ENCODE peak calls at places on chromosome 22, in ten cellular contexts. B is esophagus muscularis mucosa; Z is CD8-positive, alpha-beta T cell; F is heart right ventricle; V is A549; D is heart left ventricle; N is DND-41; W is pancreas; J is IMR-90; S is prostate gland. Q is an unnamed sample. For H3K9me3, the result is how much of the 10 kb centered on the place peaks cover.

GRCh38 chr22:36330655-36331305 is 57.0 kb downstream of the MYH9 start:
- DNase-seq in B (no peak), Z (no peak), F (peak), V (no peak), D (peak), N (peak), W (no peak), J (peak), S (peak), Q (no peak)

GRCh38 chr22:42990131-42990838 is 24.7 kb downstream of the PACSIN2 start:
- DNase-seq in B (no peak), Z (no peak), F (no peak), V (peak), D (no peak), N (no peak), W (peak), J (peak), S (no peak), Q (no peak)

GRCh38 chr22:37661160-37661924 is 2.8 kb downstream of the PDXP start:
- DNase-seq in B (no peak), Z (no peak), F (no peak), V (no peak), D (peak), N (peak), W (no peak), J (peak), S (no peak), Q (peak)

GRCh38 chr22:36151006-36151595 is 9.5 kb downstream of the APOL3 start:
- DNase-seq in B (no peak), Z (no peak), F (no peak), V (no peak), D (no peak), N (no peak), W (no peak), J (no peak), S (no peak), Q (no peak)

GRCh38 chr22:33038131-33038772 is 19.9 kb downstream of the SYN3 start:
- DNase-seq in B (no peak), Z (no peak), F (no peak), V (no peak), D (no peak), N (no peak), W (no peak), J (no peak), S (no peak), Q (no peak)

GRCh38 chr22:23034621-23035556 is 35.4 kb upstream of the GNAZ start:
- DNase-seq in B (peak), Z (no peak), F (no peak), V (no peak), D (no peak), N (no peak), W (no peak), J (no peak), S (no peak), Q (no peak)

GRCh38 chr22:37198290-37199102 is 10.4 kb upstream of the C1QTNF6 start:
- DNase-seq in B (no peak), Z (peak), F (peak), V (peak), D (peak), N (peak), W (peak), J (peak), S (peak), Q (peak)

GRCh38 chr22:24053481-24054226 is 42.5 kb downstream of the CABIN1 start:
- DNase-seq in B (no peak), Z (no peak), F (no peak), V (no peak), D (no peak), N (no peak), W (no peak), J (no peak), S (no peak), Q (no peak)

GRCh38 chr22:38046070-38046748 is 11.0 kb upstream of the PICK1 start:
- DNase-seq in B (no peak), Z (no peak), F (no peak), V (no peak), D (no peak), N (no peak), W (no peak), J (no peak), S (no peak), Q (no peak)

GRCh38 chr22:46070722-46071450 is 79.4 kb upstream of the PPARA start:
- DNase-seq in B (no peak), Z (no peak), F (no peak), V (peak), D (peak), N (no peak), W (peak), J (peak), S (no peak), Q (peak)

GRCh38 chr22:41445171-41446056 is 1.2 kb downstream of the TOB2 start:
- DNase-seq in B (no peak), Z (no peak), F (peak), V (peak), D (peak), N (peak), W (peak), J (no peak), S (peak), Q (no peak)

GRCh38 chr22:46361861-46362220 is 26.3 kb downstream of the TRMU start:
- DNase-seq in B (no peak), Z (no peak), F (no peak), V (no peak), D (no peak), N (no peak), W (no peak), J (no peak), S (no peak), Q (no peak)

GRCh38 chr22:47384977-47385376 is 622.5 kb downstream of the TBC1D22A start:
- DNase-seq in B (no peak), Z (no peak), F (no peak), V (no peak), D (no peak), N (no peak), W (no peak), J (no peak), S (no peak), Q (no peak)
- H3K9me3 ChIP-seq in B (under half), Z (under half), F (under half), V (under half), D (under half), N (under half), W (under half), J (under half), S (under half), Q (under half)

GRCh38 chr22:50625568-50626313 is 2.2 kb downstream of the ARSA start:
- DNase-seq in B (no peak), Z (no peak), F (no peak), V (peak), D (peak), N (no peak), W (peak), J (no peak), S (no peak), Q (no peak)
- TF ChIP-seq CTCF in B (no peak), Z (no peak), F (no peak), V (no peak), D (no peak), N (no peak), W (no peak), J (peak), S (no peak), Q (no peak)

DNA sequence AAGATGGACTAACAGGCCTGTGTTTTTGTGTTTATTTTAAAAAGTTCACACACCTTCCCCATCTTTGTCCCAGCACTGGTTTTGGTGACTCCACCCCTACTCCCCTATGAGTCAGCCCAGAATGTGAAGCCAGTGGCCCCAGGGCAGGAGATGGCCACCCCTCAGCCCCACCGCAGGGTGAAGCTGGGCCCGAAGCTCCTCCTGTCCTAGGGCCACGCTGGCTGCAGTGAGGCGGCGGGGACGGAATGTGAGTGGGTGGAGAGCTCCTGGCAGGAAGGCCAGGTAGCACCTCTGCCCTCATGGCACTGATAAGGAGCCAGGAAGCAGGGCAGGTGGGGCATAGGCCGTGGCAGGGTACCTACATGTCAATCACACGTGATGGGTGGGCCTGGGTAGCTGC is 39.9 kb downstream of the SGSM3 start:
- DNase-seq in B (no peak), Z (no peak), F (no peak), V (no peak), D (no peak), N (no peak), W (no peak), J (no peak), S (no peak), Q (no peak)
- H3K9me3 ChIP-seq in B (under half), Z (under half), F (under half), V (under half), D (under half), N (under half), W (under half), J (under half), S (under half), Q (under half)

DNA sequence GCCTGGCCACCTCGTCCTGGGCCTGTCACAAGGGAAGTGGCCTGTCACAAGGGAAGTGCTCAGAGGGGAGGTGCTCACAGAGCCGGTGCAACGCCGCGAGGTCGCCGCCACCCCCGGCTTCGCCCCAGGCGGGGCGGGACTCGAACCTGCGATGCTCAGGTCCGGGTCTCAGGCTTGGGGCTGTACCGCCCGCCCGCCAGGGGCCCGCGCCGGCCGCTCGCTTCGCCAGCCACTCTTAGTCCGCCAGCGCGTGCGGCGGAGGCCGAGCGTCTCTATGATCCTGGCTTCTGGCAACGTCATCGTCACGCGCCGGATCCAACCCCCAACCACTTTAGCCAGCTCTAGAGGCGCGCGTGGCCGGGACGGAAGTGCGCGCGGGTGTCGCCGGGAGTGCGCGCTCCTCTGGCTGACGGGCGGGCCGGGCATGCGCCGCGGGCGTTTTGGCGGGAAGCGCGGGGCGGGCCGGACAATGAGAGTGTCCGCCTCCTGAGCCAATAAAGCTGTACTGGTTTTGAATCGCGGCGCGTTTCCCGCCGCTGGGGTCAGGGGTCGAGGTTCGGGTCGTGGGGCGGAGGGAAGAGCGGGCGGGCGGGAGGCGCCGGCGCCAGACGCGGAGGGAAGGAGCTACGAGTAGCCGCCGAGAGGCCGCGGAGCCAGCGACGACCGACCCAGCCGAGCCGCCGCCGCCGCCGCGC is at the start of gene TRMT2A:
- DNase-seq in B (peak), Z (peak), F (peak), V (peak), D (peak), N (peak), W (peak), J (peak), S (peak), Q (peak)
- TF ChIP-seq CTCF in B (peak), Z (no peak), F (no peak), V (no peak), D (peak), N (peak), W (peak), J (peak), S (no peak), Q (peak)

GRCh38 chr22:48750282-48750681 is 1077.4 kb downstream of the BRD1 start:
- DNase-seq in B (peak), Z (no peak), F (no peak), V (no peak), D (no peak), N (no peak), W (peak), J (no peak), S (no peak), Q (no peak)
- H3K9me3 ChIP-seq in B (under half), Z (under half), F (under half), V (under half), D (under half), N (under half), W (under half), J (half or more), S (under half), Q (under half)